ENCODE peak calls at places on chromosomes 13 and 19, in four cellular contexts. O, G, T and Q are unnamed samples.
A peak's percentile ranks its signal among the peaks of the same experiment; 100 is the strongest.

GRCh38 chr13:31885994-31886393 is 145.6 kb upstream of the FRY start:
- DNase-seq in O (no peak), G (no peak), T (no peak), Q (no peak)

GRCh38 chr19:45322311-45322710 is 364 bp downstream of the CKM start:
- DNase-seq in O (no peak), G (no peak), T (no peak), Q (no peak)

GRCh38 chr19:6239401-6239844 is 40.4 kb downstream of the MLLT1 start:
- DNase-seq in O (no peak), G (no peak), T (peak; percentile 55), Q (peak; percentile 84)

GRCh38 chr13:40895715-40896184 is 106.3 kb downstream of the SLC25A15 start:
- DNase-seq in O (no peak), G (no peak), T (no peak), Q (no peak)

GRCh38 chr13:39336207-39336606 is 266.8 kb downstream of the LHFPL6 start:
- DNase-seq in O (no peak), G (no peak), T (no peak), Q (no peak)

GRCh38 chr13:114132419-114133121 is at the start of gene RASA3:
- DNase-seq in O (no peak), G (no peak), T (peak; percentile 72), Q (peak; percentile 33)

GRCh38 chr13:95301947-95302386 is 716 bp upstream of the ABCC4 start:
- DNase-seq in O (no peak), G (no peak), T (peak; percentile 39), Q (no peak)

GRCh38 chr19:1449467-1450442 is at the start of gene APC2:
- DNase-seq in O (no peak), G (no peak), T (no peak), Q (no peak)

GRCh38 chr19:4447327-4448146 is 10.1 kb downstream of the UBXN6 start:
- DNase-seq in O (no peak), G (no peak), T (no peak), Q (no peak)

GRCh38 chr19:55118401-55118991 is 1.1 kb upstream of the PPP1R12C start:
- DNase-seq in O (peak; percentile 45), G (no peak), T (no peak), Q (no peak)

GRCh38 chr19:1066748-1067340 is at the start of gene ARHGAP45:
- DNase-seq in O (peak; percentile 90), G (no peak), T (no peak), Q (no peak)

GRCh38 chr19:55336101-55336500 is 3.6 kb upstream of the KMT5C start:
- DNase-seq in O (no peak), G (no peak), T (no peak), Q (peak; percentile 95)

GRCh38 chr19:15264061-15264932 is 32.0 kb upstream of the EPHX3 start:
- DNase-seq in O (peak; percentile 24), G (no peak), T (no peak), Q (peak; percentile 29)

GRCh38 chr13:47680752-47681151 is 320.3 kb downstream of the SUCLA2 start:
- DNase-seq in O (no peak), G (no peak), T (peak; percentile 64), Q (peak; percentile 30)

GRCh38 chr19:3692141-3693029 is 7.9 kb downstream of the PIP5K1C start:
- DNase-seq in O (no peak), G (no peak), T (no peak), Q (no peak)

GRCh38 chr19:17178291-17178690 is 36.9 kb upstream of the USE1 start:
- DNase-seq in O (no peak), G (no peak), T (no peak), Q (no peak)

GRCh38 chr19:2089001-2089711 is 7.0 kb downstream of the MOB3A start:
- DNase-seq in O (no peak), G (no peak), T (peak; percentile 21), Q (peak; percentile 95)

GRCh38 chr13:73820285-73820684 is 313.9 kb downstream of the KLF12 start:
- DNase-seq in O (no peak), G (no peak), T (no peak), Q (no peak)

GRCh38 chr13:33525759-33526158 is 240.2 kb upstream of the STARD13 start:
- DNase-seq in O (no peak), G (no peak), T (no peak), Q (no peak)

GRCh38 chr19:58182577-58182988 is 278 bp upstream of the ZNF274 start:
- DNase-seq in O (peak; percentile 94), G (no peak), T (no peak), Q (no peak)

GRCh38 chr19:30159636-30160035 is 212.5 kb upstream of the ZNF536 start:
- DNase-seq in O (no peak), G (no peak), T (no peak), Q (no peak)

GRCh38 chr13:30870916-30871712 is 35.0 kb upstream of the MEDAG start:
- DNase-seq in O (no peak), G (no peak), T (no peak), Q (no peak)

GRCh38 chr19:21835810-21836444 is at the start of gene ZNF43:
- DNase-seq in O (no peak), G (peak; percentile 96), T (peak; percentile 92), Q (peak; percentile 83)

GRCh38 chr19:15812059-15812722 is 3.3 kb downstream of the OR10H1 start:
- DNase-seq in O (peak; percentile 1), G (no peak), T (no peak), Q (peak; percentile 28)

GRCh38 chr13:42968906-42969305 is 23.1 kb downstream of the EPSTI1 start:
- DNase-seq in O (no peak), G (no peak), T (no peak), Q (peak; percentile 63)

GRCh38 chr19:20028611-20029010 is 10.7 kb downstream of the ZNF682 start:
- DNase-seq in O (no peak), G (no peak), T (no peak), Q (no peak)

GRCh38 chr13:40087021-40088002 is 431.9 kb downstream of the COG6 start:
- DNase-seq in O (no peak), G (no peak), T (no peak), Q (peak; percentile 63)

GRCh38 chr13:100787899-100788298 is 113.3 kb upstream of the TMTC4 start:
- DNase-seq in O (no peak), G (no peak), T (no peak), Q (no peak)

GRCh38 chr19:55553217-55554182 is 8.2 kb upstream of the SBK3 start:
- DNase-seq in O (no peak), G (no peak), T (peak; percentile 5), Q (peak; percentile 53)

GRCh38 chr19:43538922-43539321 is 5.9 kb downstream of the ZNF575 start:
- DNase-seq in O (no peak), G (no peak), T (no peak), Q (no peak)

GRCh38 chr13:64534302-64534701 is 2695.8 kb downstream of the PCDH9 start:
- DNase-seq in O (no peak), G (no peak), T (no peak), Q (no peak)

GRCh38 chr19:54485846-54486245 is 12.8 kb upstream of the CDC42EP5 start:
- DNase-seq in O (no peak), G (no peak), T (no peak), Q (no peak)

GRCh38 chr19:33227242-33227650 is 1.6 kb upstream of the SLC7A10 start:
- DNase-seq in O (no peak), G (no peak), T (peak; percentile 41), Q (no peak)

GRCh38 chr19:33225458-33225925 is at the start of gene SLC7A10:
- DNase-seq in O (no peak), G (no peak), T (no peak), Q (no peak)

GRCh38 chr19:33227870-33228599 is 2.4 kb upstream of the SLC7A10 start:
- DNase-seq in O (no peak), G (no peak), T (no peak), Q (no peak)

GRCh38 chr19:33224694-33225457 is 774 bp downstream of the SLC7A10 start:
- DNase-seq in O (no peak), G (no peak), T (no peak), Q (no peak)

GRCh38 chr19:33226550-33227241 is 1.0 kb upstream of the SLC7A10 start:
- DNase-seq in O (no peak), G (no peak), T (no peak), Q (no peak)
- H3K27me3 ChIP-seq in O (peaks cover 16% of the 10 kb centered on the region), G (peaks cover 10% of the 10 kb centered on the region), T (peaks cover 53% of the 10 kb centered on the region), Q (peaks cover 26% of the 10 kb centered on the region)

GRCh38 chr19:41925208-41926003 is 2.8 kb downstream of the ERFL start:
- DNase-seq in O (no peak), G (no peak), T (no peak), Q (no peak)

GRCh38 chr19:41926028-41926860 is 2.0 kb downstream of the ERFL start:
- DNase-seq in O (no peak), G (no peak), T (no peak), Q (no peak)

GRCh38 chr19:41927810-41928192 is 448 bp downstream of the ERFL start:
- DNase-seq in O (no peak), G (no peak), T (no peak), Q (no peak)

GRCh38 chr19:41928221-41928683 is at the start of gene ERFL:
- DNase-seq in O (peak; percentile 45), G (no peak), T (no peak), Q (no peak)

DNA sequence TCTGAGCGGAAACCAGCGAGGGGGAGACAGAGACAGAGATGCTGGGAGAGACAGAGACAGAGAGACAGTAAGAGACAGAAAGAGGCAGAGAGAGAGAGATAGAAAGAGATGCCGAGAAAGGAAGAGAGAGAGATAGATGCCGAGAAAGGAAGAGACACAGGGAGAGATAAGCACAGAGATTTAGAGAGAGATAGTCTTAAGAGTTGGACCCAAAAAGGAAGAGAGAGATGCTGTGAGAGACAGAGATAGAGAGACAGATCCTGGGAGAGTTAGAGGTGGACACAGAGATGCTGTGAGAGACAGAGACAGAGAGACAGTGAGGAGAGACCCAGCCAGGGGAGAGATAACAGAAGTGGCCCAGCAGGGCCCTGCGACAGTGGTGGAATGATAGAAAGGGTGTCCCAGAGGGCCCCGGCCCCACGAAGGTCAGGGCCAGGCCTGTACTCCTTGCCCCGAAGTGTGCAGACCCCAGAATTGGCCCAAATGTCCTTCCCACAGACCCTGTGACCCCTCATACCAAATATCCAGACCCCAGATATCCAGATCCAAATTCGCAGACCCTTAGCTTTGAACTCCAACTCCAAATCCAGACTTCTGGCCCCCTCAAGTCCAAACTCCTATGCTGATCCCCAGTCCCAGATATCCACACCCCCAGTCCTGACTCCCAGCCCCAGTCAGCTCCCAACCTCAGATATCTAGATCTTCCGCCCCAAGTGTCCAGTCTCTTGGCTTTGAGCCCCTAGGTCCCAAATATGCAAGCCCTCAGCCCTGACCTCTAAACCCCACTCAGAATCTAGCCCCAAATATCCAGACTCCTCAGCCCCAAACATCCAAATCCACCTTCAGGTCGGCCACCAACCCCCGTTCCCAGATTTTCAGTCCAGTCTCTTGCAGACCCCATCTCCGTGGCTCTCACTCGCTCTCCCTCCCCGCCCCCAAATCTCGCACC is 1.1 kb downstream of the ERFL start:
- DNase-seq in O (no peak), G (no peak), T (no peak), Q (no peak)
- H3K27me3 ChIP-seq in O (peaks cover 35% of the 10 kb centered on the region), G (peaks cover 24% of the 10 kb centered on the region), T (peaks cover 81% of the 10 kb centered on the region), Q (peaks cover 78% of the 10 kb centered on the region)

GRCh38 chr19:12842511-12842910 is 4.2 kb downstream of the MAST1 start:
- DNase-seq in O (no peak), G (no peak), T (no peak), Q (no peak)

GRCh38 chr19:12841094-12841493 is 2.8 kb downstream of the MAST1 start:
- DNase-seq in O (no peak), G (no peak), T (no peak), Q (no peak)

GRCh38 chr19:12838182-12838890 is at the start of gene MAST1:
- DNase-seq in O (peak; percentile 31), G (no peak), T (no peak), Q (no peak)

GRCh38 chr19:12838893-12839656 is 760 bp downstream of the MAST1 start:
- DNase-seq in O (no peak), G (no peak), T (no peak), Q (no peak)

GRCh38 chr19:12840091-12841079 is 2.1 kb downstream of the MAST1 start:
- DNase-seq in O (peak; percentile 35), G (no peak), T (no peak), Q (peak; percentile 83)
- H3K27me3 ChIP-seq in O (peaks cover 63% of the 10 kb centered on the region), G (peaks cover 42% of the 10 kb centered on the region), T (peaks cover 40% of the 10 kb centered on the region), Q (peaks cover 11% of the 10 kb centered on the region)

GRCh38 chr13:44840131-44840530 is 149.1 kb downstream of the NUFIP1 start:
- DNase-seq in O (no peak), G (no peak), T (no peak), Q (no peak)
- H3K27me3 ChIP-seq in O (peaks cover 3% of the 10 kb centered on the region), G (no peaks in the 10 kb centered on the region), T (no peaks in the 10 kb centered on the region), Q (no peaks in the 10 kb centered on the region)